ENCODE peak calls at places on chromosomes 12 and 14, in four cellular contexts. L is coronary artery, H is B cell, U is AG10803. X is an unnamed sample.

GRCh38 chr12:131473721-131474709 is 236.9 kb upstream of the SFSWAP start:
- DNase-seq in L (no peak), H (no peak), U (no peak), X (no peak)

GRCh38 chr14:101509730-101510371 is 51.4 kb upstream of the DIO3 start:
- DNase-seq in L (no peak), H (no peak), U (no peak), X (no peak)

GRCh38 chr14:56198438-56198837 is 80.2 kb downstream of the PELI2 start:
- DNase-seq in L (no peak), H (no peak), U (no peak), X (no peak)

GRCh38 chr12:39272934-39273770 is 169.8 kb downstream of the KIF21A start:
- DNase-seq in L (no peak), H (no peak), U (peak; percentile 36), X (no peak)

GRCh38 chr14:34713681-34714319 is 593 bp downstream of the CFL2 start:
- DNase-seq in L (no peak), H (no peak), U (peak; percentile 81), X (no peak)

GRCh38 chr14:69376439-69376838 is 21.7 kb downstream of the ERH start:
- DNase-seq in L (no peak), H (no peak), U (peak; percentile 80), X (no peak)

GRCh38 chr12:121793501-121793835 is at the start of gene RHOF:
- DNase-seq in L (no peak), H (peak; percentile 64), U (no peak), X (no peak)

GRCh38 chr14:32370720-32371119 is 41.6 kb downstream of the AKAP6 start:
- DNase-seq in L (no peak), H (no peak), U (peak; percentile 79), X (no peak)

GRCh38 chr12:113232787-113233585 is 11.7 kb downstream of the TPCN1 start:
- DNase-seq in L (no peak), H (peak; percentile 93), U (peak; percentile 69), X (peak; percentile 34)

GRCh38 chr12:93302331-93303229 is 75.1 kb upstream of the NUDT4 start:
- DNase-seq in L (peak; percentile 79), H (no peak), U (peak; percentile 37), X (no peak)

GRCh38 chr12:124804011-124804621 is 59.5 kb downstream of the SCARB1 start:
- DNase-seq in L (no peak), H (no peak), U (peak; percentile 46), X (no peak)

GRCh38 chr14:94313991-94314655 is 9.0 kb downstream of the SERPINA6 start:
- DNase-seq in L (no peak), H (no peak), U (peak; percentile 40), X (no peak)

GRCh38 chr12:91542048-91542447 is 359.4 kb upstream of the DCN start:
- DNase-seq in L (no peak), H (no peak), U (no peak), X (no peak)

GRCh38 chr12:2291182-2291832 is 238.5 kb downstream of the CACNA1C start:
- DNase-seq in L (no peak), H (peak; percentile 42), U (no peak), X (no peak)

GRCh38 chr12:89064780-89065179 is 287.5 kb downstream of the DUSP6 start:
- DNase-seq in L (no peak), H (no peak), U (no peak), X (no peak)

GRCh38 chr14:96762650-96763049 is 34.5 kb upstream of the VRK1 start:
- DNase-seq in L (no peak), H (peak; percentile 46), U (peak; percentile 16), X (no peak)

GRCh38 chr12:82015623-82016347 is 256.6 kb upstream of the PPFIA2 start:
- DNase-seq in L (no peak), H (no peak), U (no peak), X (no peak)

GRCh38 chr12:28578361-28578760 is 388.1 kb downstream of the CCDC91 start:
- DNase-seq in L (no peak), H (no peak), U (peak; percentile 78), X (no peak)

DNA sequence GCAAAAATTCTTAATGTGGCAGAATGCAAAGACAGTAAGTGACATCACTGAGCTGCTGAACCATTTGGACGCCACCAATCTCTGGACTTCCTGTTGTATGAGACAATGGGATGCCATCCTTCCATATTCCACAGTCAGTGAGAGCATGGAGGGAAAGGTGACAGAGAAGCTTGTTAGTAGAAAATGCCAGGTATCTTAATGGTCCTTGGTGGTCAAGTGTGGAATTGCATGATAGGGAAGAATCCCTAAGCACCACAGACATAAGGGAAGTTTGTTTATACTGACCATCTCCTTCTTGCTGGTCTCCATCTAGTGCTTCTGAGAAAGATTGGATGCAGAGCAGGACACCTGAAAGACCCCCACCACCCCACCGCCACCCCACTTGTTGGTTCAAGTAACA is 1410.0 kb upstream of the TMEM132C start:
- DNase-seq in L (no peak), H (no peak), U (no peak), X (no peak)
- TF ChIP-seq CTCF in L (no peak), H (no peak), U (no peak), X (no peak)

GRCh38 chr14:77026930-77027537 is 1.5 kb downstream of the IRF2BPL start:
- DNase-seq in L (no peak), H (peak; percentile 54), U (peak; percentile 60), X (peak; percentile 71)
- TF ChIP-seq CTCF in L (no peak), H (no peak), U (no peak), X (no peak)

GRCh38 chr14:95452890-95453712 is 63.3 kb downstream of the SYNE3 start:
- DNase-seq in L (no peak), H (no peak), U (no peak), X (no peak)
- TF ChIP-seq CTCF in L (no peak), H (no peak), U (no peak), X (no peak)

DNA sequence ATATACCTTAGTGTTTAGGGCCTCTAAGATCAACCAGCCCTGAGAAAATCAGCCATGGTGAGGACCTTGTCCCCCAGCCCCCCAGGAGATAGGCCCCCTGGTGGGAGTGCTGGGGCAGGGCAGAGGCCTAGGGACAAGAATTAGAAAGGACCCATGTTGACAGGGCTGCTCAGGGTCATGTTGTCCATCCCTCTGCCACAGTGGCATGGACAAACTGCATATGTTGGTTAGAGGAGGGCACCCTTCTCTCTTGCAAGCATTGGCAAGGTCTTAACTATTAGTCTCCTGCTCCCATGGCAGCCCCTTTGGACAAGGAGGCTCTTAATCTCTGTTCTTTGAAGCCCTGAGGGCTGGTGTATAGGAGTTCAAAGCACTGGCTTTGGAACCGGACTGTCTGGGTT is 755 bp upstream of the PTPN6 start:
- DNase-seq in L (no peak), H (no peak), U (no peak), X (no peak)
- TF ChIP-seq CTCF in L (no peak), H (peak; percentile 31), U (no peak), X (peak; percentile 37)

GRCh38 chr14:47536341-47536740 is 139.1 kb downstream of the MDGA2 start:
- DNase-seq in L (no peak), H (no peak), U (no peak), X (no peak)

GRCh38 chr14:47541652-47542051 is 133.8 kb downstream of the MDGA2 start:
- DNase-seq in L (no peak), H (no peak), U (no peak), X (no peak)

DNA sequence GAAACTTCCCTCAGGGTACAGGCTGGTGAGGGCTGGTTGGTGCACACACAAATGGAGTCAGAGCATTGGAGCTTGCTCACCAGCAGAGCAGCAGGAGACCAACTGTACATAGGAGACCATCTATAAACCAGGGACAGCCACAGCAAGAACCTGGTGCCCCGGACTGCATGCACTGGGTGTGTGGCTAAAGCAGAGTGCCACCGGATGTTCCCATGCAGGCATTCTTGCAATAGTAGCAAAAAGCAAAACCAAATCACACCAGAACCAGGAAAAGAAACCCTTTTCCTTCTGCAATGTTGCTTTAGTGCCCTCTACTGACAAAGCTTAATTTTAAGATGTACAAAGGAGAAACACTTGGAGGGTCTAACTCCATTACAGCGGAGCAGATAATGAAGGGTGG is 136.3 kb downstream of the MDGA2 start:
- DNase-seq in L (no peak), H (no peak), U (no peak), X (no peak)
- TF ChIP-seq CTCF in L (no peak), H (no peak), U (no peak), X (no peak)

DNA sequence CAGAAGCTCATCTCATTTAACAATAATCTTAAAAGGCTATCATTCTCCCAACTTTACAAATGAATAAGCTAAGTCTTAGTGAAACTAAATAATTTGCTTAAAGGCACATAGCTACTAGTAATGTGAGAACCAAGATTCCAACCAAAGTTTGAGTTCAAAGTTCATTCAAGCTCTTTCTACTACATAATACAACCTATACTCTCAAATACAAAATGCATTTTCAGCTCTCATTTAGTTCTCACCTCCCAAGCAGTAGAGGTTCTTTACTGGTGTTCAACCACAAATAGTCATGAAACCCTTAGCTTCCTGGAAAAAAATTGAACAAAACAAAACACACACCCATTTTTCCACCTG is 43.5 kb downstream of the DDHD1 start:
- DNase-seq in L (no peak), H (no peak), U (no peak), X (no peak)
- TF ChIP-seq CTCF in L (no peak), H (no peak), U (no peak), X (no peak)